ENCODE peak calls at places on chromosomes 12 and 14, in ten cellular contexts. P is CD4-positive, CD25-positive, alpha-beta regulatory T cell; W is cardiac muscle cell; Q is psoas muscle; Y is lower lobe of right lung; H is prostate gland; X is upper lobe of right lung; S is A673; R is left ventricle myocardium inferior; B is hepatocyte. A is an unnamed sample.
A peak's percentile ranks its signal among the peaks of the same experiment; 100 is the strongest.

GRCh38 chr12:7642876-7643309 is 22.8 kb downstream of the APOBEC1 start:
- DNase-seq in P (peak; percentile 11), W (no peak), Q (no peak), Y (no peak), H (no peak), X (no peak), S (peak; percentile 58), R (no peak), B (no peak), A (no peak)

GRCh38 chr14:36767603-36768281 is 106.1 kb downstream of the PAX9 start:
- DNase-seq in P (no peak), W (no peak), Q (no peak), Y (no peak), H (peak; percentile 59), X (no peak), S (peak; percentile 60), R (no peak), B (no peak), A (no peak)

GRCh38 chr14:64234877-64235651 is 59.1 kb downstream of the ESR2 start:
- DNase-seq in P (no peak), W (no peak), Q (no peak), Y (no peak), H (no peak), X (no peak), S (no peak), R (no peak), B (no peak), A (no peak)

GRCh38 chr12:92899388-92900001 is 29.6 kb downstream of the EEA1 start:
- DNase-seq in P (no peak), W (no peak), Q (peak; percentile 87), Y (no peak), H (peak; percentile 33), X (no peak), S (peak; percentile 84), R (peak; percentile 71), B (peak; percentile 71), A (no peak)

GRCh38 chr14:104280902-104281767 is 142.7 kb downstream of the KIF26A start:
- DNase-seq in P (no peak), W (no peak), Q (peak; percentile 39), Y (peak; percentile 42), H (no peak), X (peak; percentile 53), S (no peak), R (peak; percentile 6), B (no peak), A (no peak)

GRCh38 chr14:91237219-91237618 is 7.3 kb downstream of the GPR68 start:
- DNase-seq in P (no peak), W (no peak), Q (no peak), Y (no peak), H (no peak), X (no peak), S (no peak), R (no peak), B (no peak), A (no peak)

GRCh38 chr12:81573228-81573627 is 185.9 kb downstream of the PPFIA2 start:
- DNase-seq in P (no peak), W (peak; percentile 25), Q (no peak), Y (no peak), H (no peak), X (no peak), S (peak; percentile 2), R (no peak), B (no peak), A (no peak)

GRCh38 chr14:74882103-74882920 is 596 bp downstream of the DLST start:
- DNase-seq in P (peak; percentile 73), W (peak; percentile 50), Q (peak; percentile 78), Y (peak; percentile 69), H (peak; percentile 17), X (peak; percentile 79), S (peak; percentile 50), R (peak; percentile 34), B (peak; percentile 65), A (peak; percentile 70)

GRCh38 chr12:71046215-71046614 is 111.6 kb downstream of the TSPAN8 start:
- DNase-seq in P (no peak), W (no peak), Q (no peak), Y (no peak), H (no peak), X (no peak), S (no peak), R (no peak), B (no peak), A (no peak)

GRCh38 chr14:54040851-54041250 is 84.2 kb upstream of the BMP4 start:
- DNase-seq in P (no peak), W (no peak), Q (no peak), Y (no peak), H (no peak), X (no peak), S (no peak), R (no peak), B (no peak), A (no peak)

GRCh38 chr12:59858508-59858907 is 262.7 kb downstream of the SLC16A7 start:
- DNase-seq in P (no peak), W (no peak), Q (no peak), Y (no peak), H (no peak), X (no peak), S (no peak), R (no peak), B (peak; percentile 61), A (no peak)

GRCh38 chr14:61076531-61076930 is 95.5 kb downstream of the SLC38A6 start:
- DNase-seq in P (no peak), W (no peak), Q (no peak), Y (no peak), H (no peak), X (no peak), S (no peak), R (no peak), B (no peak), A (no peak)

GRCh38 chr12:100793182-100793581 is 1.4 kb upstream of the ANO4 start:
- DNase-seq in P (no peak), W (no peak), Q (no peak), Y (no peak), H (no peak), X (no peak), S (no peak), R (no peak), B (no peak), A (no peak)

DNA sequence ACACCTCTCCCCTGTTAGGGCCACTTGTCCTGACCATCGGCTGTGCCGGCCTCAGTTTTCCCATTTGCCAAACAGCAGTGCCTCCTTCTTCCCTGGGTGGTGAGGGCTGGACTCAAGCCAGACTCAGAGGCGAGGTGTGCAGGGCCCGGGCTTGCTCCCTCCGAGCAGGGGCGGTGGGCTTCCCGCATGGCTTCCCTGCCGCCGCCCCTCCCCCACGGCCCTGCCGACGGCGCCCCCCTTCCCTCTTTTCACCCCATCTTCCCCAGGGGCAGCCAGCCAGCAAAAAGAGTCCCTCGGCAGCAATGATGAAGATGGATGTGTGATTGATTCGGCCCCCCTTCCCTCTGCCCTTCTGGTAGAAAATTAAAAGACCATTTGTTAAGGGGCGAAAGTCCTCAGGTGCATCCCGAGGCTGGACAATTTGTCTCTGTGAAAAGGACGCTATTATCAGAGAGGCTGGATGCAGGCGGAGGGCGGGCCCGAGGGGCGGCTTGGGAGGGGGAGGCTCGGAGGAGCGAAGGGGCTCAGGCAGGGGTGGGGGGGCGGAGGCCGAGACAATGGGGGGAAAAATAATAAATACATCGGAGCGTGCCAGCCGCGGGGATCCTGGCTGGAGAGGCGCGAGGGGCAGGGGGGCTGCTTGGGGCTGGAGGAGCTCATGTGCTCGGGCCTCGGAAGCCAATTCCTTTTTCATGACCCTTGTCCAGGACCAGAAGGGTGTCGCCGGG is 48.0 kb upstream of the LHX5 start:
- DNase-seq in P (no peak), W (no peak), Q (no peak), Y (no peak), H (no peak), X (no peak), S (no peak), R (no peak), B (no peak), A (no peak)
- H3K27me3 ChIP-seq in P (peaks cover 17% of the 10 kb centered on the region), W (peaks cover 93% of the 10 kb centered on the region), Q (peaks cover 70% of the 10 kb centered on the region), Y (peaks cover 83% of the 10 kb centered on the region), H (peaks cover 21% of the 10 kb centered on the region), X (peaks cover 62% of the 10 kb centered on the region), S (peaks cover 97% of the 10 kb centered on the region), R (peaks cover 100% of the 10 kb centered on the region), B (peaks cover 66% of the 10 kb centered on the region), A (peaks cover 5% of the 10 kb centered on the region)

GRCh38 chr12:94145231-94145979 is 3.0 kb upstream of the PLXNC1 start:
- DNase-seq in P (no peak), W (peak; percentile 28), Q (no peak), Y (no peak), H (no peak), X (no peak), S (peak; percentile 70), R (no peak), B (peak; percentile 46), A (no peak)

GRCh38 chr12:94143444-94143843 is 4.9 kb upstream of the PLXNC1 start:
- DNase-seq in P (no peak), W (no peak), Q (no peak), Y (no peak), H (no peak), X (no peak), S (no peak), R (no peak), B (no peak), A (no peak)

GRCh38 chr12:94147377-94147990 is 893 bp upstream of the PLXNC1 start:
- DNase-seq in P (no peak), W (no peak), Q (no peak), Y (no peak), H (no peak), X (no peak), S (no peak), R (no peak), B (no peak), A (no peak)

GRCh38 chr12:94147991-94148840 is at the start of gene PLXNC1:
- DNase-seq in P (peak; percentile 66), W (peak; percentile 74), Q (peak; percentile 77), Y (peak; percentile 81), H (no peak), X (peak; percentile 82), S (peak; percentile 54), R (peak; percentile 62), B (peak; percentile 61), A (peak; percentile 78)

DNA sequence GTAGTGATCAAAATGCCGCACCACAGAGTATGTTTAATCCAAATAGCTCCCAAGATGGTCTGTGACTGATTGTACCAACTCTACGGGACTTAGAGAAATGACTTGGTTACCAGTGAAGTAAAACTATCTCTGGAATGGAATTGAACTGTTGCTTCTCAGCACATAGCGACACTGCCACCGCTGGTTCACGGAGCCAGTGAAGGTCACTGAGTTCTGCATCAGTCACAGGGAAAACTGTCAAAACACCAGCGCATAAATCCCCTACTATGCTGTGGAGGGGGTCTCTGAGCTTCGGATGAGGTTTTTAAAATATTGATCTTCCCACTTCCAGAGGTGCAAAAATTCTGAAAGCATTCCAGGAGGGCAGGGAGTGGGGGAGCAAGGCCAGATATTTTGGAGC is 2.2 kb upstream of the PLXNC1 start:
- DNase-seq in P (no peak), W (no peak), Q (no peak), Y (no peak), H (no peak), X (no peak), S (no peak), R (no peak), B (no peak), A (no peak)
- H3K27me3 ChIP-seq in P (no peaks in the 10 kb centered on the region), W (peaks cover 45% of the 10 kb centered on the region), Q (peaks cover 51% of the 10 kb centered on the region), Y (peaks cover 19% of the 10 kb centered on the region), H (peaks cover 9% of the 10 kb centered on the region), X (peaks cover 19% of the 10 kb centered on the region), S (peaks cover 73% of the 10 kb centered on the region), R (peaks cover 26% of the 10 kb centered on the region), B (peaks cover 29% of the 10 kb centered on the region), A (no peaks in the 10 kb centered on the region)

GRCh38 chr12:5051913-5052312 is 8.2 kb downstream of the KCNA5 start:
- DNase-seq in P (no peak), W (no peak), Q (no peak), Y (no peak), H (no peak), X (no peak), S (no peak), R (no peak), B (no peak), A (no peak)
- H3K27me3 ChIP-seq in P (no peaks in the 10 kb centered on the region), W (no peaks in the 10 kb centered on the region), Q (peaks cover 4% of the 10 kb centered on the region), Y (peaks cover 2% of the 10 kb centered on the region), H (no peaks in the 10 kb centered on the region), X (peaks cover 7% of the 10 kb centered on the region), S (peaks cover 44% of the 10 kb centered on the region), R (no peaks in the 10 kb centered on the region), B (peaks cover 30% of the 10 kb centered on the region), A (no peaks in the 10 kb centered on the region)

GRCh38 chr12:54051081-54051912 is 2.3 kb upstream of the HOXC4 start:
- DNase-seq in P (no peak), W (no peak), Q (no peak), Y (no peak), H (no peak), X (peak; percentile 48), S (no peak), R (no peak), B (no peak), A (no peak)
- H3K27me3 ChIP-seq in P (peaks cover 54% of the 10 kb centered on the region), W (peaks cover 100% of the 10 kb centered on the region), Q (no peaks in the 10 kb centered on the region), Y (peaks cover 92% of the 10 kb centered on the region), H (peaks cover 81% of the 10 kb centered on the region), X (peaks cover 83% of the 10 kb centered on the region), S (no peaks in the 10 kb centered on the region), R (peaks cover 99% of the 10 kb centered on the region), B (peaks cover 93% of the 10 kb centered on the region), A (peaks cover 82% of the 10 kb centered on the region)